ENCODE peak calls at places on chromosomes 7 and 10, in six cellular contexts. O is PC-3, M is MM.1S, S is neural progenitor cell, Z is HCT116, X is OCI-LY7. C is an unnamed sample.

GRCh38 chr10:81135851-81136250 is 598.1 kb downstream of the SH2D4B start:
- DNase-seq in O (no peak), M (peak), S (no peak), Z (no peak), X (no peak), C (no peak)

GRCh38 chr10:77927343-77928256 is 1.0 kb upstream of the DLG5 start:
- DNase-seq in O (peak), M (no peak), S (peak), Z (no peak), X (no peak), C (peak)

GRCh38 chr10:132204781-132205473 is 18.2 kb downstream of the DPYSL4 start:
- DNase-seq in O (no peak), M (no peak), S (no peak), Z (no peak), X (no peak), C (no peak)

GRCh38 chr10:110837418-110838120 is 34.2 kb upstream of the PDCD4 start:
- DNase-seq in O (no peak), M (no peak), S (no peak), Z (no peak), X (no peak), C (no peak)

GRCh38 chr10:103892181-103892580 is 25.8 kb downstream of the STN1 start:
- DNase-seq in O (no peak), M (no peak), S (no peak), Z (no peak), X (no peak), C (no peak)

GRCh38 chr7:139798221-139798620 is 20.4 kb upstream of the HIPK2 start:
- DNase-seq in O (no peak), M (peak), S (no peak), Z (no peak), X (peak), C (no peak)

GRCh38 chr7:106604303-106604918 is 56.5 kb downstream of the CCDC71L start:
- DNase-seq in O (no peak), M (peak), S (no peak), Z (no peak), X (no peak), C (no peak)

GRCh38 chr7:93314449-93314848 is 82.3 kb downstream of the VPS50 start:
- DNase-seq in O (no peak), M (no peak), S (no peak), Z (no peak), X (no peak), C (no peak)

GRCh38 chr10:24207781-24208611 is 942 bp upstream of the KIAA1217 start:
- DNase-seq in O (peak), M (no peak), S (peak), Z (no peak), X (no peak), C (peak)

GRCh38 chr7:64307254-64308018 is 6.3 kb upstream of the ZNF736 start:
- DNase-seq in O (peak), M (peak), S (no peak), Z (no peak), X (peak), C (no peak)

GRCh38 chr7:155667241-155667849 is 22.9 kb downstream of the RBM33 start:
- DNase-seq in O (no peak), M (no peak), S (no peak), Z (no peak), X (no peak), C (no peak)

GRCh38 chr7:83732305-83732704 is 83.4 kb upstream of the SEMA3E start:
- DNase-seq in O (peak), M (no peak), S (no peak), Z (no peak), X (no peak), C (no peak)

GRCh38 chr7:97468491-97468890 is 263.4 kb upstream of the TAC1 start:
- DNase-seq in O (no peak), M (no peak), S (no peak), Z (no peak), X (no peak), C (no peak)

GRCh38 chr7:106283831-106284515 is 810 bp downstream of the NAMPT start:
- DNase-seq in O (peak), M (peak), S (no peak), Z (no peak), X (peak), C (peak)

GRCh38 chr7:161786-162185 is 30.6 kb upstream of the FAM20C start:
- DNase-seq in O (no peak), M (no peak), S (no peak), Z (no peak), X (no peak), C (no peak)

GRCh38 chr10:116247701-116248100 is 25.3 kb downstream of the GFRA1 start:
- DNase-seq in O (no peak), M (no peak), S (no peak), Z (no peak), X (no peak), C (no peak)

GRCh38 chr7:27116521-27116946 is 14.0 kb downstream of the HOXA4 start:
- DNase-seq in O (no peak), M (no peak), S (no peak), Z (no peak), X (no peak), C (no peak)

GRCh38 chr10:109450702-109451101 is 472.6 kb downstream of the XPNPEP1 start:
- DNase-seq in O (no peak), M (no peak), S (peak), Z (no peak), X (no peak), C (no peak)

GRCh38 chr7:32809347-32809746 is 82.2 kb downstream of the KBTBD2 start:
- DNase-seq in O (no peak), M (no peak), S (no peak), Z (no peak), X (no peak), C (no peak)

GRCh38 chr7:71404701-71405345 is 272.9 kb downstream of the GALNT17 start:
- DNase-seq in O (no peak), M (no peak), S (no peak), Z (no peak), X (no peak), C (no peak)

GRCh38 chr7:39589323-39590111 is 23.3 kb downstream of the YAE1 start:
- DNase-seq in O (peak), M (peak), S (peak), Z (peak), X (no peak), C (peak)

GRCh38 chr10:30883751-30884150 is 147.9 kb downstream of the ZNF438 start:
- DNase-seq in O (no peak), M (no peak), S (no peak), Z (no peak), X (no peak), C (no peak)

GRCh38 chr10:117534321-117535044 is 8.1 kb upstream of the EMX2 start:
- DNase-seq in O (no peak), M (no peak), S (peak), Z (no peak), X (no peak), C (peak)

GRCh38 chr7:46880508-46881196 is 701.3 kb downstream of the TNS3 start:
- DNase-seq in O (no peak), M (peak), S (no peak), Z (no peak), X (peak), C (no peak)

GRCh38 chr7:75985518-75986146 is 8.8 kb downstream of the TMEM120A start:
- DNase-seq in O (no peak), M (no peak), S (no peak), Z (no peak), X (no peak), C (peak)

GRCh38 chr10:69409968-69410367 is 6.8 kb downstream of the TACR2 start:
- DNase-seq in O (no peak), M (no peak), S (no peak), Z (no peak), X (peak), C (no peak)

GRCh38 chr10:99945286-99945685 is 64.5 kb downstream of the DNMBP start:
- DNase-seq in O (peak), M (no peak), S (no peak), Z (no peak), X (no peak), C (peak)

GRCh38 chr10:46538155-46538554 is 18.3 kb downstream of the GPRIN2 start:
- DNase-seq in O (no peak), M (no peak), S (no peak), Z (no peak), X (no peak), C (no peak)

GRCh38 chr7:1846331-1847065 is 176.4 kb downstream of the ELFN1 start:
- DNase-seq in O (no peak), M (no peak), S (no peak), Z (no peak), X (no peak), C (no peak)

GRCh38 chr7:18320971-18321567 is 174.5 kb upstream of the HDAC9 start:
- DNase-seq in O (peak), M (peak), S (peak), Z (peak), X (peak), C (peak)

GRCh38 chr7:97025130-97025499 is 484 bp upstream of the DLX5 start:
- DNase-seq in O (no peak), M (no peak), S (no peak), Z (no peak), X (no peak), C (no peak)

GRCh38 chr10:78301481-78301880 is 267.8 kb downstream of the RPS24 start:
- DNase-seq in O (no peak), M (no peak), S (no peak), Z (no peak), X (no peak), C (no peak)

GRCh38 chr10:27646194-27646593 is 99.4 kb downstream of the MKX start:
- DNase-seq in O (no peak), M (no peak), S (no peak), Z (no peak), X (no peak), C (no peak)

GRCh38 chr7:1532456-1533254 is 2.2 kb downstream of the MAFK start:
- DNase-seq in O (peak), M (no peak), S (no peak), Z (peak), X (peak), C (peak)

GRCh38 chr10:91758303-91759146 is 39.7 kb upstream of the TNKS2 start:
- DNase-seq in O (peak), M (peak), S (peak), Z (peak), X (peak), C (peak)

GRCh38 chr7:68429376-68430117 is 1168.7 kb upstream of the AUTS2 start:
- DNase-seq in O (no peak), M (no peak), S (peak), Z (no peak), X (no peak), C (no peak)

GRCh38 chr7:40793132-40793531 is 658.3 kb downstream of the SUGCT start:
- DNase-seq in O (peak), M (no peak), S (no peak), Z (no peak), X (no peak), C (no peak)

GRCh38 chr10:21993360-21994001 is 10.0 kb downstream of the DNAJC1 start:
- DNase-seq in O (peak), M (peak), S (no peak), Z (peak), X (peak), C (no peak)
- TF ChIP-seq CTCF in O (peak), M (peak), S (peak), Z (peak), X (peak), C (peak)

DNA sequence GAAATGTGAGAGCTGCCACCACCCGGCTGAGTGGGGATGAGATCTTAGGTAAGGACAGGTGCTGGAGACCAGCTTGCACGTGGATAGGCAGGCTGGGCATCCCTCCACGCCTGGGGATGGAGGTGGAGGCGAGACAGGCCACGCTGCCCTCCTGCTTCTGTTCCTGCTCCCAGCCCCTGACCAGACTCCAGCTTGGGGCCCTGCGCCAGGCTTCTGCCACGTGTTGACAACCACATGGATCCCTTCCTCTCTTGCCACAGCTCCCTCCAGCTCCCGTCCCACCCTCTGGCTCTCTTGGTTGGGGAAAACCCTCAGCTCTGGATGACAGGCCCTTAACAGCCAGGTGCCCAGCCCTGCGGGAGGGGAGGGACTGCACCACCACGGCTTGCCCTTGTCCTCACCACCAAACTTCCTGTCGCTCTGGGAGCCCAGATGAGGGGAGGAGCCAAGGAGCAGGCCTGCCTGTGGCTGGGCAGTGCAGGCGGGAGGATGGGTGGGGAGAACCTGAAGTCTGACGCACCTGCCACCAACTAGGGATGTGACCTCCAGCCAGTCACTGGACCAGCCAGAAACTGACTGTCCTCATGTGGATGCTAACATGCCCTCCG is 36.0 kb downstream of the KCNH2 start:
- DNase-seq in O (peak), M (peak), S (no peak), Z (no peak), X (peak), C (peak)
- TF ChIP-seq EZH2phosphoT487 in O (no peak), M (no peak), S (no peak), Z (no peak), X (no peak), C (no peak)

GRCh38 chr10:71921319-71922027 is 42.7 kb upstream of the CHST3 start:
- DNase-seq in O (no peak), M (no peak), S (peak), Z (no peak), X (no peak), C (peak)
- H3K4me2 ChIP-seq in O (peak), M (no peak), S (no peak), Z (no peak), X (no peak), C (peak)

DNA sequence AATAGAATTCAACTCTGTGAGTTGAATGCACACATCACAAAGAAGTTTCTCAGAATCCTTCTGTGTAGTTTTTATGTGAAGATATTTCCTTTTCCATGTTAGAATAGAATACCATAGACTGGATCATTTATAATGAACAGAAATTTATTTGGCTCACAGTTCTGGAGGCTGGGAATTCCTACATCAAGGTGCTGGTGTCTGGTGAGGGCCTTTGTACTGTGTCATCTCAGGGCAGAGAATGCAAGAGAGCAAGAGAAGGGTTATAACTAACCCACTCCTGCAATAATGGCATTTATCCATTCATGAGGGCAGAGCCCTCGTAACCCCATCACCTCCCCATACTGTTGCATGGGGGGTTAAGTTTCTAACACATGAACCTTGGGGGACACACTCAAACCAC is 18.4 kb upstream of the DIP2C start:
- DNase-seq in O (no peak), M (no peak), S (no peak), Z (no peak), X (no peak), C (no peak)
- TF ChIP-seq CTCF in O (no peak), M (no peak), S (no peak), Z (no peak), X (no peak), C (no peak)

DNA sequence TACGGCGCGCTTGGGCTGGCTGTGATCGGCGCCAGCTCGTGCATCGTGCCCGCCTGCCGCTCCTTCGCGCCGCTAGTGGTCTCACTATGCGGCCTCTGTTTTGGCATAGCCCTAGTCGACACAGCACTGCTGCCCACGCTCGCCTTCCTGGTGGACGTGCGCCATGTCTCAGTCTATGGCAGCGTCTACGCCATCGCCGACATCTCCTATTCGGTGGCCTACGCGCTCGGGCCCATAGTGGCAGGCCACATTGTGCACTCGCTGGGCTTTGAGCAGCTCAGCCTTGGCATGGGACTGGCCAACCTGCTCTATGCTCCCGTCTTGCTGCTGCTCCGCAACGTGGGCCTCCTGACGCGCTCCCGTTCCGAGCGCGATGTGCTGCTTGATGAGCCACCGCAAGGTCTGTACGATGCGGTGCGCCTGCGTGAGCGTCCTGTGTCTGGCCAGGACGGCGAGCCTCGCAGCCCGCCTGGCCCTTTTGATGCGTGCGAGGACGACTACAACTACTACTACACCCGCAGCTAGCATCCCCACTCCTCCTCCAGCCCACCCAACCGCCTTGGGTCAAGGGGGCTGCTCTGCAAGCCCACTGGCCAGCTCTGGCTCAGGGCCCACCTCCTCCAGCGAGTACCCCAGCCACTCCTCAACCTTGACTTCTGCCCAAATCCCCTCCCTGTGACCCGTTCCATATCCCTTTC is 1.9 kb downstream of the SLC18A3 start:
- DNase-seq in O (no peak), M (no peak), S (peak), Z (no peak), X (no peak), C (no peak)
- TF ChIP-seq EZH2phosphoT487 in O (no peak), M (no peak), S (no peak), Z (no peak), X (no peak), C (no peak)

C was measured in hepatocyte.